ENCODE peak calls at places on chromosome 3, in four cellular contexts. One of them, this sample, is unnamed.

GRCh38 chr3:143601738-143602480 is 246.4 kb downstream of the SLC9A9 start:
- DNase-seq in type B pancreatic cell: no peak
- DNase-seq in OCI-LY7: no peak
- DNase-seq in PC-3: peak; percentile 25
- DNase-seq in this sample: peak; percentile 78

GRCh38 chr3:45516829-45517228 is 77.7 kb upstream of the LIMD1 start:
- DNase-seq in type B pancreatic cell: no peak
- DNase-seq in OCI-LY7: no peak
- DNase-seq in PC-3: no peak
- DNase-seq in this sample: no peak

GRCh38 chr3:50806806-50807205 is 132.1 kb downstream of the DOCK3 start:
- DNase-seq in type B pancreatic cell: no peak
- DNase-seq in OCI-LY7: no peak
- DNase-seq in PC-3: peak; percentile 66
- DNase-seq in this sample: no peak

GRCh38 chr3:33054100-33055097 is 42.5 kb downstream of the GLB1 start:
- DNase-seq in type B pancreatic cell: no peak
- DNase-seq in OCI-LY7: no peak
- DNase-seq in PC-3: no peak
- DNase-seq in this sample: no peak

GRCh38 chr3:127739347-127740135 is 66.8 kb downstream of the ABTB1 start:
- DNase-seq in type B pancreatic cell: no peak
- DNase-seq in OCI-LY7: no peak
- DNase-seq in PC-3: no peak
- DNase-seq in this sample: no peak

GRCh38 chr3:166420071-166420470 is 582.8 kb upstream of the BCHE start:
- DNase-seq in type B pancreatic cell: no peak
- DNase-seq in OCI-LY7: no peak
- DNase-seq in PC-3: no peak
- DNase-seq in this sample: no peak

GRCh38 chr3:45746182-45746973 is 50.0 kb downstream of the SLC6A20 start:
- DNase-seq in type B pancreatic cell: no peak
- DNase-seq in OCI-LY7: no peak
- DNase-seq in PC-3: no peak
- DNase-seq in this sample: no peak

GRCh38 chr3:174949523-174949922 is 90.4 kb downstream of the NAALADL2 start:
- DNase-seq in type B pancreatic cell: no peak
- DNase-seq in OCI-LY7: no peak
- DNase-seq in PC-3: peak; percentile 85
- DNase-seq in this sample: peak; percentile 86

GRCh38 chr3:135917076-135917475 is 48.5 kb upstream of the PPP2R3A start:
- DNase-seq in type B pancreatic cell: no peak
- DNase-seq in OCI-LY7: no peak
- DNase-seq in PC-3: no peak
- DNase-seq in this sample: no peak

GRCh38 chr3:63413523-63413922 is 135.4 kb downstream of the SYNPR start:
- DNase-seq in type B pancreatic cell: no peak
- DNase-seq in OCI-LY7: no peak
- DNase-seq in PC-3: no peak
- DNase-seq in this sample: no peak

GRCh38 chr3:176914764-176915163 is 282.5 kb downstream of the TBL1XR1 start:
- DNase-seq in type B pancreatic cell: no peak
- DNase-seq in OCI-LY7: no peak
- DNase-seq in PC-3: peak; percentile 33
- DNase-seq in this sample: no peak

GRCh38 chr3:44240061-44240460 is 1.6 kb upstream of the TOPAZ1 start:
- DNase-seq in type B pancreatic cell: no peak
- DNase-seq in OCI-LY7: no peak
- DNase-seq in PC-3: peak; percentile 36
- DNase-seq in this sample: no peak

GRCh38 chr3:104598848-104599501 is 767.7 kb upstream of the ALCAM start:
- DNase-seq in type B pancreatic cell: no peak
- DNase-seq in OCI-LY7: no peak
- DNase-seq in PC-3: peak; percentile 81
- DNase-seq in this sample: peak; percentile 50

DNA sequence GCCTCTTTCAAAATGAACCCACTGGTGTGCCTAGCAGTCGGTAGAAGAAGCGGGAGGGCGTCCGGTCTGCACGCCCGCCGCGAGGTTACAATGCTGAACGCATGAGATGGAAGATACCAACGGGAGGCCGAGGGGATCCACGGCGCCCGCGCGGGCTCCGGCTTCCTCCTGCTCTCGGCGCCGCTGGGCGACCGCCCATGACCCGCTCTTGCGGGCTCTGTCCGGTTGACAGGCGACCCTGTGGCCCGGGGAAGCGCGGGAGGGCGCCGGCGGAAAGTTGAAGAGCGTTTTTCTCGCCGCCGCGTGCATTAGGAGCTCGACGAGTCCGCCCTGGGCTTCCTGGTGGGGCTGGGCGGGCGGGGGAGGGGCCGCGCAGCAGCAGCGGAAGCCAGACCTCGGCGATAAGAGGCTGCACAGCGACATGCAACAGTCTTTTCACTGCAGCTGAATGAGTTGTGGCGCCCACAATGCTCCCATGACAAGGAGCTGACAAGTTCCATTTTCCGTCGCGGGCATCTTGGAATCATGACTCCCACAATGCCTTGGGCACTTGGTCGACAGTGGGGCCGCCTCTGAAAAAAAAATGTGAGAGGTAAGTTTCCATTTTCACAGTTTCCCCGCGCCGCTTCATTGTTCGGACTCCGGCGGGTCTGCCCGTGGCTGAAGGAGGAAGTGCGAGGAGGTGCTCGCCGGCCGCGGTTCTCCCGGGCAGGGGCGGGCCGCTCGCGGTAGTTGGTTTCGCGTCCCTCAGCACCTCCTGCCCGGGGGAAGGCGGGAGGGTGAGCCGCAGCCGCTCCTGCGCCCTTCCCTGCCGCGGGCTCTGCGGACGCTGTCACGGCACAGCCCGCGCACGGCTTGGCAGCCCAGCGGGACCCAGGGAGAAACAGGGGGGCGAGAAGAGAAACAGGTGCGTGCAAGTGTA is at the start of gene MBNL1:
- DNase-seq in type B pancreatic cell: peak; percentile 80
- DNase-seq in OCI-LY7: peak; percentile 94
- DNase-seq in PC-3: peak; percentile 79
- DNase-seq in this sample: peak; percentile 81
- TF ChIP-seq CTCF in type B pancreatic cell: no peak
- TF ChIP-seq CTCF in OCI-LY7: no peak
- TF ChIP-seq CTCF in PC-3: no peak
- TF ChIP-seq CTCF in this sample: no peak

GRCh38 chr3:129003578-129004112 is 2.5 kb downstream of the EFCC1 start:
- DNase-seq in type B pancreatic cell: no peak
- DNase-seq in OCI-LY7: no peak
- DNase-seq in PC-3: peak; percentile 54
- DNase-seq in this sample: peak; percentile 60
- TF ChIP-seq CTCF in type B pancreatic cell: no peak
- TF ChIP-seq CTCF in OCI-LY7: no peak
- TF ChIP-seq CTCF in PC-3: no peak
- TF ChIP-seq CTCF in this sample: peak; percentile 24

GRCh38 chr3:79517766-79518413 is 249.9 kb downstream of the ROBO1 start:
- DNase-seq in type B pancreatic cell: no peak
- DNase-seq in OCI-LY7: peak; percentile 1
- DNase-seq in PC-3: peak; percentile 66
- DNase-seq in this sample: peak; percentile 55
- TF ChIP-seq CTCF in type B pancreatic cell: peak; percentile 77
- TF ChIP-seq CTCF in OCI-LY7: peak; percentile 66
- TF ChIP-seq CTCF in PC-3: peak; percentile 83
- TF ChIP-seq CTCF in this sample: peak; percentile 54

GRCh38 chr3:194925614-194926013 is 239.9 kb downstream of the FAM43A start:
- DNase-seq in type B pancreatic cell: no peak
- DNase-seq in OCI-LY7: no peak
- DNase-seq in PC-3: no peak
- DNase-seq in this sample: no peak

GRCh38 chr3:194931366-194931765 is 245.7 kb downstream of the FAM43A start:
- DNase-seq in type B pancreatic cell: no peak
- DNase-seq in OCI-LY7: no peak
- DNase-seq in PC-3: no peak
- DNase-seq in this sample: no peak

GRCh38 chr3:194930439-194931204 is 244.9 kb downstream of the FAM43A start:
- DNase-seq in type B pancreatic cell: no peak
- DNase-seq in OCI-LY7: peak; percentile 13
- DNase-seq in PC-3: peak; percentile 68
- DNase-seq in this sample: peak; percentile 75

GRCh38 chr3:194928183-194928736 is 242.6 kb downstream of the FAM43A start:
- DNase-seq in type B pancreatic cell: no peak
- DNase-seq in OCI-LY7: no peak
- DNase-seq in PC-3: peak; percentile 40
- DNase-seq in this sample: no peak

DNA sequence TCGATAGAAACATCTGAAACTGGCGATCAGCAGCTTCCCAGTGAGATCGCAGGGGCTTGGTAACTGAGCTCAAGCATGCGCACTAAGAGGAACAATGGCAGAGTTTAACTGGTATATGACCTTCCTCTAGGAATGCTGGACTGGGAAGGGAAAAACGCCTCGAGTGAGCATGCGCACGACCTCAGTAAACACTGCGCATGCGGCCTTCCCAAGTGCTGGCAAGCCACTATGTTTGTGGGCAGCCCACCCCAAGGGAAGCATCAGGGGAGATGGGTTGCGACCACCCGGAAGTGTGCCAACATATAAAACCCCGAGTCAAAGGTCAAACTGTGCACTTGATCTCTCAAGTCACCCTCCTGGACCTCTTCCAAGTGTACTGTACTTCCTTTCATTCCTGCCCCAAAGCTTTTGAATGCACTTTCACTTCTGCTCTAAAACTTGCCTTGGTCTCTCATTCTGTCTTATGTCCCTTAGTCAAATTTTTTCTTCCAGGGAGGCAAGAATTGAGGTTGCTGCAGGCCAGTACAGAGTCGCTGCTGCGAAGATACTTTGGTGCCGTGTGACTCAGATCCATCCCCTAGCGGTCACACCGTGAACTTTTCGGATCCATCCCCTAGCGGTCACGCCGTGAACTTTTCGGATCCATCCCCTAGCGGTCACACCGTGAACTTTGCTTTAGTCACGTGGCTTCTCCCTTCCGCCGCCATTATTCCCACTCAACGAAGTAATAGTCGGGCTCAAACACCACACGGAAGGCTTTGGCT is 243.3 kb downstream of the FAM43A start:
- DNase-seq in type B pancreatic cell: no peak
- DNase-seq in OCI-LY7: no peak
- DNase-seq in PC-3: peak; percentile 21
- DNase-seq in this sample: no peak
- TF ChIP-seq CTCF in type B pancreatic cell: peak; percentile 74
- TF ChIP-seq CTCF in OCI-LY7: no peak
- TF ChIP-seq CTCF in PC-3: peak; percentile 64
- TF ChIP-seq CTCF in this sample: no peak

DNA sequence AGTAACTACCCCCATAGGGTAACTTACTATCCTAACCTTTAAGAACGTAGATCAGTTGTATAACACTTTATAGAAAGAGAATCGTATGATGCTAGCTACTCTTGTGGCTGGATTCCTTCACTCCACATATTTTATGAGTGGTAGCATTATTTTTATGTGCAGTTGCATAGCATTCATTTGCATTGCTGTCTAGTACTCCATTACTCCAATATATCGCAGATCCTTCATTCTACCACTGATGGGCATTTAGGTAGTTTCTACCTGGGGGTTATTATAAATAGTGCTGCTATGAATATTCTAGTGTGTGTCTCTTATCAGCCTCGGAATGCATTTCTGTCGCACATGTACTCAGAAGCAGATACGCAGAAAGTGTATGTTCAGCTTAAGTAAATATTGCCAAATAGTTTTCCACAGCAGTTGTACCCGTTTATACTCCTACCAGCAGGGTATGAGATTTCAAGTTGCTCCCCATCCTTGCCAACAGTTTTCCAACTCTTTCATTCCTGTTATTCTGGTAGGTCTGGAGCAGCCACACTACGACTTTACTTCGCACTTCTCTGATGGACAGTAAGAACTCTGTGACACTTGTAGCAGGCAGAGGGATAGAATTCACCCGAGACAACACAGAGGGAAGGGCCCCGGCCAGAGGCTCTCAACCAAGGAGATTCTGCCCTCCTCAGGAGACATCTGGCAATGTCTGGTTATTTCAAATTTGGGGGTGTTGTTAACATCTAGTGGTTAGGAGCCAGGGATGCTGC is 9.8 kb upstream of the VGLL4 start:
- DNase-seq in type B pancreatic cell: no peak
- DNase-seq in OCI-LY7: no peak
- DNase-seq in PC-3: no peak
- DNase-seq in this sample: no peak
- TF ChIP-seq CTCF in type B pancreatic cell: no peak
- TF ChIP-seq CTCF in OCI-LY7: peak; percentile 14
- TF ChIP-seq CTCF in PC-3: peak; percentile 20
- TF ChIP-seq CTCF in this sample: no peak

GRCh38 chr3:128845695-128846491 is 33.5 kb upstream of the ACAD9 start:
- DNase-seq in type B pancreatic cell: peak; percentile 79
- DNase-seq in OCI-LY7: peak; percentile 76
- DNase-seq in PC-3: no peak
- DNase-seq in this sample: peak; percentile 30
- TF ChIP-seq CTCF in type B pancreatic cell: peak; percentile 76
- TF ChIP-seq CTCF in OCI-LY7: peak; percentile 78
- TF ChIP-seq CTCF in PC-3: peak; percentile 31
- TF ChIP-seq CTCF in this sample: peak; percentile 9

DNA sequence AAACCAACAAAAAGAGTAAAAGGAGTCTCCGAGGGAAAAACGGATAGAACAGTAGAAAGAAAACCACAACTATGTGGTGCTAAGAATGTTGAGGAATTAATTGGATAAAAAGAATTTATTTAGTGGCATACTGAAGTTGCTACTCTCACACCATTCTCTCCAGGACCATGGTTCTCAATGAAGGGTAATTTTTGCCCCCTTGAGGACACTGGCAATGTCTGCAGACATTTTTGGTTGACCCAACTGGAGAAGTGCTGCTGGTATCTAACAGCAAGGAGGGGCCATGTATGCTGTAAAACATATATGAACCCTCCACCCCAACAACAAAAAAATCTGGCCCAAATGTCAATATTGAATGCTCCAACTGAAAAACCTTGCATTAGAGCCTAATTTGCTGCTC is 85.9 kb upstream of the CSPG5 start:
- DNase-seq in type B pancreatic cell: no peak
- DNase-seq in OCI-LY7: peak; percentile 38
- DNase-seq in PC-3: peak; percentile 43
- DNase-seq in this sample: peak; percentile 35
- TF ChIP-seq CTCF in type B pancreatic cell: peak; percentile 61
- TF ChIP-seq CTCF in OCI-LY7: peak; percentile 65
- TF ChIP-seq CTCF in PC-3: peak; percentile 50
- TF ChIP-seq CTCF in this sample: peak; percentile 17

GRCh38 chr3:150261418-150261817 is 146.7 kb upstream of the TSC22D2 start:
- DNase-seq in type B pancreatic cell: no peak
- DNase-seq in OCI-LY7: no peak
- DNase-seq in PC-3: no peak
- DNase-seq in this sample: no peak
- TF ChIP-seq CTCF in type B pancreatic cell: no peak
- TF ChIP-seq CTCF in OCI-LY7: no peak
- TF ChIP-seq CTCF in PC-3: no peak
- TF ChIP-seq CTCF in this sample: no peak

GRCh38 chr3:15794842-15795562 is 2.8 kb downstream of the ANKRD28 start:
- DNase-seq in type B pancreatic cell: no peak
- DNase-seq in OCI-LY7: no peak
- DNase-seq in PC-3: no peak
- DNase-seq in this sample: no peak
- TF ChIP-seq CTCF in type B pancreatic cell: peak; percentile 51
- TF ChIP-seq CTCF in OCI-LY7: peak; percentile 18
- TF ChIP-seq CTCF in PC-3: no peak
- TF ChIP-seq CTCF in this sample: no peak